ENCODE peak calls at places on chromosomes 12 and 14, in six cellular contexts. One of them, this sample, is unnamed.

GRCh38 chr14:95891742-95892141 is 15.1 kb downstream of the TUNAR start:
- DNase-seq in head of caudate nucleus: no peak
- DNase-seq in fibroblast of the aortic adventitia: peak; percentile 52
- DNase-seq in GM19239: no peak
- DNase-seq in RWPE1: peak; percentile 59
- DNase-seq in HS-5: peak; percentile 84
- DNase-seq in this sample: no peak

GRCh38 chr14:28773176-28773575 is 6.6 kb downstream of the FOXG1 start:
- DNase-seq in head of caudate nucleus: no peak
- DNase-seq in fibroblast of the aortic adventitia: no peak
- DNase-seq in GM19239: no peak
- DNase-seq in RWPE1: no peak
- DNase-seq in HS-5: no peak
- DNase-seq in this sample: no peak

GRCh38 chr12:130761537-130762318 is 45.6 kb upstream of the RIMBP2 start:
- DNase-seq in head of caudate nucleus: peak; percentile 86
- DNase-seq in fibroblast of the aortic adventitia: peak; percentile 53
- DNase-seq in GM19239: peak; percentile 47
- DNase-seq in RWPE1: peak; percentile 77
- DNase-seq in HS-5: no peak
- DNase-seq in this sample: peak; percentile 41

GRCh38 chr12:56833780-56834179 is 70.7 kb downstream of the HSD17B6 start:
- DNase-seq in head of caudate nucleus: no peak
- DNase-seq in fibroblast of the aortic adventitia: no peak
- DNase-seq in GM19239: no peak
- DNase-seq in RWPE1: no peak
- DNase-seq in HS-5: no peak
- DNase-seq in this sample: no peak

GRCh38 chr14:70780396-70781075 is 28.8 kb downstream of the MAP3K9 start:
- DNase-seq in head of caudate nucleus: peak; percentile 62
- DNase-seq in fibroblast of the aortic adventitia: no peak
- DNase-seq in GM19239: peak; percentile 28
- DNase-seq in RWPE1: no peak
- DNase-seq in HS-5: no peak
- DNase-seq in this sample: peak; percentile 1

GRCh38 chr12:62655524-62656160 is 189.0 kb downstream of the MON2 start:
- DNase-seq in head of caudate nucleus: peak; percentile 50
- DNase-seq in fibroblast of the aortic adventitia: no peak
- DNase-seq in GM19239: no peak
- DNase-seq in RWPE1: no peak
- DNase-seq in HS-5: no peak
- DNase-seq in this sample: peak; percentile 29

GRCh38 chr12:104456417-104456949 is at the start of gene CHST11:
- DNase-seq in head of caudate nucleus: peak; percentile 90
- DNase-seq in fibroblast of the aortic adventitia: peak; percentile 85
- DNase-seq in GM19239: peak; percentile 85
- DNase-seq in RWPE1: peak; percentile 93
- DNase-seq in HS-5: peak; percentile 37
- DNase-seq in this sample: no peak

GRCh38 chr14:24734917-24735500 is 101.0 kb upstream of the GZMB start:
- DNase-seq in head of caudate nucleus: peak; percentile 83
- DNase-seq in fibroblast of the aortic adventitia: peak; percentile 79
- DNase-seq in GM19239: peak; percentile 10
- DNase-seq in RWPE1: no peak
- DNase-seq in HS-5: peak; percentile 47
- DNase-seq in this sample: no peak

GRCh38 chr14:35911097-35911496 is 85.0 kb downstream of the BRMS1L start:
- DNase-seq in head of caudate nucleus: no peak
- DNase-seq in fibroblast of the aortic adventitia: no peak
- DNase-seq in GM19239: no peak
- DNase-seq in RWPE1: no peak
- DNase-seq in HS-5: no peak
- DNase-seq in this sample: no peak

GRCh38 chr14:93715279-93715927 is 72.9 kb downstream of the PRIMA1 start:
- DNase-seq in head of caudate nucleus: peak; percentile 33
- DNase-seq in fibroblast of the aortic adventitia: no peak
- DNase-seq in GM19239: no peak
- DNase-seq in RWPE1: no peak
- DNase-seq in HS-5: no peak
- DNase-seq in this sample: no peak

GRCh38 chr14:51211149-51211548 is 28.9 kb upstream of the TMX1 start:
- DNase-seq in head of caudate nucleus: no peak
- DNase-seq in fibroblast of the aortic adventitia: peak; percentile 26
- DNase-seq in GM19239: no peak
- DNase-seq in RWPE1: no peak
- DNase-seq in HS-5: no peak
- DNase-seq in this sample: no peak

GRCh38 chr12:100823988-100824387 is 29.4 kb downstream of the ANO4 start:
- DNase-seq in head of caudate nucleus: no peak
- DNase-seq in fibroblast of the aortic adventitia: no peak
- DNase-seq in GM19239: no peak
- DNase-seq in RWPE1: peak; percentile 19
- DNase-seq in HS-5: peak; percentile 72
- DNase-seq in this sample: no peak

GRCh38 chr14:25136811-25137210 is 86.9 kb upstream of the STXBP6 start:
- DNase-seq in head of caudate nucleus: no peak
- DNase-seq in fibroblast of the aortic adventitia: no peak
- DNase-seq in GM19239: no peak
- DNase-seq in RWPE1: no peak
- DNase-seq in HS-5: no peak
- DNase-seq in this sample: no peak

GRCh38 chr14:95182379-95182778 is 25.1 kb upstream of the DICER1 start:
- DNase-seq in head of caudate nucleus: no peak
- DNase-seq in fibroblast of the aortic adventitia: no peak
- DNase-seq in GM19239: no peak
- DNase-seq in RWPE1: no peak
- DNase-seq in HS-5: no peak
- DNase-seq in this sample: no peak

GRCh38 chr12:27545666-27546065 is 21.7 kb downstream of the PPFIBP1 start:
- DNase-seq in head of caudate nucleus: no peak
- DNase-seq in fibroblast of the aortic adventitia: no peak
- DNase-seq in GM19239: no peak
- DNase-seq in RWPE1: no peak
- DNase-seq in HS-5: no peak
- DNase-seq in this sample: no peak

This sample was measured in nucleus accumbens.